ENCODE peak calls at places on chromosomes 11 and 22, in ten cellular contexts. R, B, T, W, C, M, U, Q, X and E are unnamed samples.
A peak's percentile ranks its signal among the peaks of the same experiment; 100 is the strongest.

GRCh38 chr22:41380993-41381328 is 781 bp upstream of the TEF start:
- DNase-seq in R (no peak), B (peak; percentile 95), T (peak; percentile 38), W (no peak), C (no peak), M (no peak), U (no peak), Q (peak; percentile 56), X (peak; percentile 97), E (peak; percentile 87)

GRCh38 chr22:25637032-25637431 is 72.6 kb downstream of the GRK3 start:
- DNase-seq in R (no peak), B (no peak), T (no peak), W (no peak), C (no peak), M (no peak), U (no peak), Q (no peak), X (no peak), E (no peak)

GRCh38 chr22:21889251-21889990 is 22.0 kb upstream of the MAPK1 start:
- DNase-seq in R (no peak), B (no peak), T (no peak), W (no peak), C (no peak), M (no peak), U (no peak), Q (no peak), X (no peak), E (no peak)

GRCh38 chr11:96033054-96033453 is 109.1 kb upstream of the MTMR2 start:
- DNase-seq in R (no peak), B (no peak), T (no peak), W (no peak), C (no peak), M (no peak), U (no peak), Q (no peak), X (no peak), E (no peak)

GRCh38 chr11:130464289-130464812 is 15.9 kb downstream of the ADAMTS15 start:
- DNase-seq in R (no peak), B (no peak), T (no peak), W (no peak), C (no peak), M (no peak), U (no peak), Q (no peak), X (peak; percentile 92), E (no peak)

GRCh38 chr11:129637983-129638776 is 177.5 kb upstream of the TMEM45B start:
- DNase-seq in R (no peak), B (no peak), T (no peak), W (no peak), C (no peak), M (no peak), U (no peak), Q (no peak), X (no peak), E (no peak)

GRCh38 chr11:11963842-11964773 is 44.3 kb downstream of the DKK3 start:
- DNase-seq in R (no peak), B (no peak), T (no peak), W (no peak), C (peak; percentile 74), M (peak; percentile 34), U (no peak), Q (peak; percentile 15), X (no peak), E (peak; percentile 54)

GRCh38 chr11:130915556-130916237 is 582 bp downstream of the SNX19 start:
- DNase-seq in R (no peak), B (no peak), T (no peak), W (peak; percentile 18), C (no peak), M (no peak), U (no peak), Q (no peak), X (no peak), E (no peak)

GRCh38 chr11:118530683-118531596 is at the start of gene TMEM25:
- DNase-seq in R (peak; percentile 76), B (peak; percentile 57), T (no peak), W (peak; percentile 73), C (peak; percentile 78), M (peak; percentile 77), U (peak; percentile 77), Q (peak; percentile 80), X (no peak), E (peak; percentile 68)

GRCh38 chr11:22079133-22079847 is 113.6 kb upstream of the ANO5 start:
- DNase-seq in R (no peak), B (no peak), T (no peak), W (no peak), C (no peak), M (no peak), U (no peak), Q (peak; percentile 32), X (no peak), E (peak; percentile 25)

GRCh38 chr11:24760681-24761080 is 263.8 kb downstream of the LUZP2 start:
- DNase-seq in R (no peak), B (no peak), T (peak; percentile 29), W (no peak), C (no peak), M (no peak), U (no peak), Q (no peak), X (no peak), E (no peak)

GRCh38 chr11:94851864-94852581 is 83.9 kb downstream of the AMOTL1 start:
- DNase-seq in R (no peak), B (no peak), T (no peak), W (no peak), C (no peak), M (no peak), U (no peak), Q (no peak), X (no peak), E (no peak)

GRCh38 chr11:47523491-47524199 is 29.3 kb downstream of the CELF1 start:
- DNase-seq in R (no peak), B (peak; percentile 66), T (peak; percentile 71), W (peak; percentile 41), C (no peak), M (no peak), U (no peak), Q (no peak), X (peak; percentile 74), E (no peak)

GRCh38 chr11:119338318-119338890 is 2.3 kb downstream of the C1QTNF5 start:
- DNase-seq in R (peak; percentile 70), B (no peak), T (peak; percentile 41), W (peak; percentile 73), C (peak; percentile 84), M (peak; percentile 71), U (no peak), Q (peak; percentile 61), X (peak; percentile 63), E (peak; percentile 75)

GRCh38 chr11:57309106-57310059 is 15.4 kb downstream of the TNKS1BP1 start:
- DNase-seq in R (no peak), B (no peak), T (no peak), W (no peak), C (no peak), M (no peak), U (no peak), Q (no peak), X (no peak), E (no peak)

GRCh38 chr11:47765086-47765485 is 2.1 kb downstream of the FNBP4 start:
- DNase-seq in R (no peak), B (no peak), T (no peak), W (no peak), C (no peak), M (no peak), U (no peak), Q (no peak), X (peak; percentile 12), E (no peak)

GRCh38 chr11:82858556-82859091 is 41.6 kb downstream of the PRCP start:
- DNase-seq in R (no peak), B (no peak), T (peak; percentile 87), W (no peak), C (no peak), M (no peak), U (no peak), Q (no peak), X (peak; percentile 81), E (no peak)

GRCh38 chr22:22842085-22842484 is 45.5 kb upstream of the IGLL5 start:
- DNase-seq in R (no peak), B (no peak), T (no peak), W (no peak), C (no peak), M (no peak), U (no peak), Q (no peak), X (no peak), E (no peak)

GRCh38 chr11:70545626-70545945 is 147.3 kb downstream of the CTTN start:
- DNase-seq in R (no peak), B (no peak), T (no peak), W (no peak), C (no peak), M (no peak), U (no peak), Q (no peak), X (no peak), E (no peak)

GRCh38 chr11:105265859-105266258 is 126.3 kb upstream of the CARD18 start:
- DNase-seq in R (no peak), B (no peak), T (no peak), W (no peak), C (no peak), M (no peak), U (no peak), Q (no peak), X (peak; percentile 25), E (no peak)

GRCh38 chr11:130849215-130849568 is 67.1 kb downstream of the SNX19 start:
- DNase-seq in R (no peak), B (no peak), T (no peak), W (no peak), C (peak; percentile 50), M (no peak), U (no peak), Q (no peak), X (peak; percentile 97), E (no peak)

GRCh38 chr11:111562692-111563389 is 22.3 kb downstream of the LAYN start:
- DNase-seq in R (no peak), B (no peak), T (no peak), W (no peak), C (no peak), M (no peak), U (no peak), Q (no peak), X (no peak), E (no peak)

GRCh38 chr11:12531020-12531419 is 143.2 kb upstream of the TEAD1 start:
- DNase-seq in R (no peak), B (no peak), T (no peak), W (no peak), C (no peak), M (no peak), U (no peak), Q (no peak), X (no peak), E (no peak)